ENCODE peak calls at places on chromosome X, in eight cellular contexts. One of them, this sample, is unnamed.

GRCh38 chrX:40158036-40158706 is 60.4 kb upstream of the BCOR start:
- DNase-seq in fibroblast of lung: no peak
- DNase-seq in HCT116: no peak
- DNase-seq in fibroblast of pulmonary artery: peak; percentile 26
- DNase-seq in body of pancreas: no peak
- DNase-seq in hepatocyte: peak; percentile 84
- DNase-seq in MG63: peak; percentile 26
- DNase-seq in AG04449: no peak
- DNase-seq in this sample: no peak

GRCh38 chrX:89033723-89034122 is 286.7 kb downstream of the CPXCR1 start:
- DNase-seq in fibroblast of lung: no peak
- DNase-seq in HCT116: no peak
- DNase-seq in fibroblast of pulmonary artery: no peak
- DNase-seq in body of pancreas: no peak
- DNase-seq in hepatocyte: no peak
- DNase-seq in MG63: no peak
- DNase-seq in AG04449: no peak
- DNase-seq in this sample: no peak

GRCh38 chrX:129736491-129736890 is 2.3 kb upstream of the XPNPEP2 start:
- DNase-seq in fibroblast of lung: no peak
- DNase-seq in HCT116: no peak
- DNase-seq in fibroblast of pulmonary artery: no peak
- DNase-seq in body of pancreas: no peak
- DNase-seq in hepatocyte: peak; percentile 28
- DNase-seq in MG63: no peak
- DNase-seq in AG04449: no peak
- DNase-seq in this sample: no peak

GRCh38 chrX:7574325-7574724 is 268.6 kb upstream of the VCX start:
- DNase-seq in fibroblast of lung: no peak
- DNase-seq in HCT116: no peak
- DNase-seq in fibroblast of pulmonary artery: peak; percentile 0
- DNase-seq in body of pancreas: no peak
- DNase-seq in hepatocyte: peak; percentile 58
- DNase-seq in MG63: no peak
- DNase-seq in AG04449: no peak
- DNase-seq in this sample: peak; percentile 74

GRCh38 chrX:40871385-40872082 is 136.2 kb upstream of the MED14 start:
- DNase-seq in fibroblast of lung: peak; percentile 10
- DNase-seq in HCT116: no peak
- DNase-seq in fibroblast of pulmonary artery: peak; percentile 28
- DNase-seq in body of pancreas: no peak
- DNase-seq in hepatocyte: no peak
- DNase-seq in MG63: no peak
- DNase-seq in AG04449: no peak
- DNase-seq in this sample: peak; percentile 56

GRCh38 chrX:56794831-56795230 is 65.8 kb downstream of the NBDY start:
- DNase-seq in fibroblast of lung: no peak
- DNase-seq in HCT116: no peak
- DNase-seq in fibroblast of pulmonary artery: no peak
- DNase-seq in body of pancreas: no peak
- DNase-seq in hepatocyte: no peak
- DNase-seq in MG63: no peak
- DNase-seq in AG04449: no peak
- DNase-seq in this sample: no peak

GRCh38 chrX:1334854-1335253 is 1.7 kb upstream of the IL3RA start:
- DNase-seq in fibroblast of lung: no peak
- DNase-seq in HCT116: no peak
- DNase-seq in fibroblast of pulmonary artery: no peak
- DNase-seq in body of pancreas: no peak
- DNase-seq in hepatocyte: no peak
- DNase-seq in MG63: no peak
- DNase-seq in AG04449: no peak
- DNase-seq in this sample: peak; percentile 14

GRCh38 chrX:47217121-47217851 is 1.2 kb upstream of the CDK16 start:
- DNase-seq in fibroblast of lung: no peak
- DNase-seq in HCT116: no peak
- DNase-seq in fibroblast of pulmonary artery: peak; percentile 53
- DNase-seq in body of pancreas: peak; percentile 30
- DNase-seq in hepatocyte: peak; percentile 82
- DNase-seq in MG63: peak; percentile 70
- DNase-seq in AG04449: no peak
- DNase-seq in this sample: peak; percentile 91

GRCh38 chrX:45619290-45619689 is 418.6 kb upstream of the DIPK2B start:
- DNase-seq in fibroblast of lung: no peak
- DNase-seq in HCT116: no peak
- DNase-seq in fibroblast of pulmonary artery: peak; percentile 26
- DNase-seq in body of pancreas: no peak
- DNase-seq in hepatocyte: no peak
- DNase-seq in MG63: no peak
- DNase-seq in AG04449: peak; percentile 42
- DNase-seq in this sample: no peak

GRCh38 chrX:124573458-124573857 is 227.1 kb downstream of the SH2D1A start:
- DNase-seq in fibroblast of lung: no peak
- DNase-seq in HCT116: no peak
- DNase-seq in fibroblast of pulmonary artery: peak; percentile 1
- DNase-seq in body of pancreas: no peak
- DNase-seq in hepatocyte: no peak
- DNase-seq in MG63: no peak
- DNase-seq in AG04449: no peak
- DNase-seq in this sample: peak; percentile 57

GRCh38 chrX:104707572-104707971 is 141.6 kb downstream of the IL1RAPL2 start:
- DNase-seq in fibroblast of lung: no peak
- DNase-seq in HCT116: no peak
- DNase-seq in fibroblast of pulmonary artery: no peak
- DNase-seq in body of pancreas: no peak
- DNase-seq in hepatocyte: no peak
- DNase-seq in MG63: no peak
- DNase-seq in AG04449: no peak
- DNase-seq in this sample: peak; percentile 29

GRCh38 chrX:96770315-96770714 is 85.7 kb downstream of the DIAPH2 start:
- DNase-seq in fibroblast of lung: peak; percentile 48
- DNase-seq in HCT116: no peak
- DNase-seq in fibroblast of pulmonary artery: peak; percentile 46
- DNase-seq in body of pancreas: no peak
- DNase-seq in hepatocyte: peak; percentile 36
- DNase-seq in MG63: no peak
- DNase-seq in AG04449: no peak
- DNase-seq in this sample: peak; percentile 6

GRCh38 chrX:45862801-45863200 is 662.1 kb upstream of the DIPK2B start:
- DNase-seq in fibroblast of lung: no peak
- DNase-seq in HCT116: no peak
- DNase-seq in fibroblast of pulmonary artery: no peak
- DNase-seq in body of pancreas: no peak
- DNase-seq in hepatocyte: no peak
- DNase-seq in MG63: no peak
- DNase-seq in AG04449: no peak
- DNase-seq in this sample: no peak

GRCh38 chrX:9928083-9928482 is 39.1 kb upstream of the CLDN34 start:
- DNase-seq in fibroblast of lung: no peak
- DNase-seq in HCT116: no peak
- DNase-seq in fibroblast of pulmonary artery: no peak
- DNase-seq in body of pancreas: no peak
- DNase-seq in hepatocyte: no peak
- DNase-seq in MG63: no peak
- DNase-seq in AG04449: no peak
- DNase-seq in this sample: no peak

GRCh38 chrX:7515681-7516413 is 327.1 kb upstream of the VCX start:
- DNase-seq in fibroblast of lung: no peak
- DNase-seq in HCT116: no peak
- DNase-seq in fibroblast of pulmonary artery: no peak
- DNase-seq in body of pancreas: no peak
- DNase-seq in hepatocyte: no peak
- DNase-seq in MG63: peak; percentile 7
- DNase-seq in AG04449: no peak
- DNase-seq in this sample: peak; percentile 52

GRCh38 chrX:132615396-132616131 is 126.7 kb upstream of the MBNL3 start:
- DNase-seq in fibroblast of lung: peak; percentile 55
- DNase-seq in HCT116: peak; percentile 29
- DNase-seq in fibroblast of pulmonary artery: peak; percentile 53
- DNase-seq in body of pancreas: peak; percentile 71
- DNase-seq in hepatocyte: peak; percentile 70
- DNase-seq in MG63: peak; percentile 9
- DNase-seq in AG04449: no peak
- DNase-seq in this sample: peak; percentile 79

GRCh38 chrX:31333181-31333831 is 261.5 kb upstream of the FTHL17 start:
- DNase-seq in fibroblast of lung: peak; percentile 58
- DNase-seq in HCT116: no peak
- DNase-seq in fibroblast of pulmonary artery: peak; percentile 83
- DNase-seq in body of pancreas: no peak
- DNase-seq in hepatocyte: peak; percentile 38
- DNase-seq in MG63: no peak
- DNase-seq in AG04449: peak; percentile 49
- DNase-seq in this sample: peak; percentile 79

GRCh38 chrX:69493766-69494165 is 10.4 kb upstream of the NALF2 start:
- DNase-seq in fibroblast of lung: no peak
- DNase-seq in HCT116: no peak
- DNase-seq in fibroblast of pulmonary artery: peak; percentile 16
- DNase-seq in body of pancreas: no peak
- DNase-seq in hepatocyte: no peak
- DNase-seq in MG63: no peak
- DNase-seq in AG04449: no peak
- DNase-seq in this sample: peak; percentile 54

GRCh38 chrX:3651272-3651671 is 62.2 kb downstream of the PRKX start:
- DNase-seq in fibroblast of lung: peak; percentile 54
- DNase-seq in HCT116: peak; percentile 0
- DNase-seq in fibroblast of pulmonary artery: peak; percentile 51
- DNase-seq in body of pancreas: no peak
- DNase-seq in hepatocyte: peak; percentile 46
- DNase-seq in MG63: no peak
- DNase-seq in AG04449: no peak
- DNase-seq in this sample: peak; percentile 27

GRCh38 chrX:103878466-103879151 is 46.6 kb upstream of the RAB9B start:
- DNase-seq in fibroblast of lung: peak; percentile 41
- DNase-seq in HCT116: peak; percentile 35
- DNase-seq in fibroblast of pulmonary artery: peak; percentile 82
- DNase-seq in body of pancreas: no peak
- DNase-seq in hepatocyte: peak; percentile 30
- DNase-seq in MG63: peak; percentile 0
- DNase-seq in AG04449: peak; percentile 21
- DNase-seq in this sample: peak; percentile 66

GRCh38 chrX:122586831-122587230 is 597.2 kb upstream of the GRIA3 start:
- DNase-seq in fibroblast of lung: no peak
- DNase-seq in HCT116: no peak
- DNase-seq in fibroblast of pulmonary artery: peak; percentile 0
- DNase-seq in body of pancreas: no peak
- DNase-seq in hepatocyte: no peak
- DNase-seq in MG63: no peak
- DNase-seq in AG04449: no peak
- DNase-seq in this sample: peak; percentile 1

GRCh38 chrX:17020371-17020770 is 73.9 kb downstream of the REPS2 start:
- DNase-seq in fibroblast of lung: peak; percentile 64
- DNase-seq in HCT116: no peak
- DNase-seq in fibroblast of pulmonary artery: no peak
- DNase-seq in body of pancreas: no peak
- DNase-seq in hepatocyte: no peak
- DNase-seq in MG63: no peak
- DNase-seq in AG04449: no peak
- DNase-seq in this sample: no peak
- H3K4me3 ChIP-seq in fibroblast of lung: no peak overlapping the region
- H3K4me3 ChIP-seq in HCT116: no peak overlapping the region
- H3K4me3 ChIP-seq in fibroblast of pulmonary artery: no peak overlapping the region
- H3K4me3 ChIP-seq in body of pancreas: no peak overlapping the region
- H3K4me3 ChIP-seq in hepatocyte: no peak overlapping the region
- H3K4me3 ChIP-seq in MG63: no peak overlapping the region
- H3K4me3 ChIP-seq in AG04449: no peak overlapping the region
- H3K4me3 ChIP-seq in this sample: no peak overlapping the region

GRCh38 chrX:148069759-148070503 is 88.8 kb downstream of the FMR1NB start:
- DNase-seq in fibroblast of lung: no peak
- DNase-seq in HCT116: no peak
- DNase-seq in fibroblast of pulmonary artery: no peak
- DNase-seq in body of pancreas: no peak
- DNase-seq in hepatocyte: no peak
- DNase-seq in MG63: no peak
- DNase-seq in AG04449: no peak
- DNase-seq in this sample: no peak
- H3K4me3 ChIP-seq in fibroblast of lung: no peak overlapping the region
- H3K4me3 ChIP-seq in HCT116: no peak overlapping the region
- H3K4me3 ChIP-seq in fibroblast of pulmonary artery: no peak overlapping the region
- H3K4me3 ChIP-seq in body of pancreas: no peak overlapping the region
- H3K4me3 ChIP-seq in hepatocyte: no peak overlapping the region
- H3K4me3 ChIP-seq in MG63: no peak overlapping the region
- H3K4me3 ChIP-seq in AG04449: no peak overlapping the region
- H3K4me3 ChIP-seq in this sample: no peak overlapping the region

DNA sequence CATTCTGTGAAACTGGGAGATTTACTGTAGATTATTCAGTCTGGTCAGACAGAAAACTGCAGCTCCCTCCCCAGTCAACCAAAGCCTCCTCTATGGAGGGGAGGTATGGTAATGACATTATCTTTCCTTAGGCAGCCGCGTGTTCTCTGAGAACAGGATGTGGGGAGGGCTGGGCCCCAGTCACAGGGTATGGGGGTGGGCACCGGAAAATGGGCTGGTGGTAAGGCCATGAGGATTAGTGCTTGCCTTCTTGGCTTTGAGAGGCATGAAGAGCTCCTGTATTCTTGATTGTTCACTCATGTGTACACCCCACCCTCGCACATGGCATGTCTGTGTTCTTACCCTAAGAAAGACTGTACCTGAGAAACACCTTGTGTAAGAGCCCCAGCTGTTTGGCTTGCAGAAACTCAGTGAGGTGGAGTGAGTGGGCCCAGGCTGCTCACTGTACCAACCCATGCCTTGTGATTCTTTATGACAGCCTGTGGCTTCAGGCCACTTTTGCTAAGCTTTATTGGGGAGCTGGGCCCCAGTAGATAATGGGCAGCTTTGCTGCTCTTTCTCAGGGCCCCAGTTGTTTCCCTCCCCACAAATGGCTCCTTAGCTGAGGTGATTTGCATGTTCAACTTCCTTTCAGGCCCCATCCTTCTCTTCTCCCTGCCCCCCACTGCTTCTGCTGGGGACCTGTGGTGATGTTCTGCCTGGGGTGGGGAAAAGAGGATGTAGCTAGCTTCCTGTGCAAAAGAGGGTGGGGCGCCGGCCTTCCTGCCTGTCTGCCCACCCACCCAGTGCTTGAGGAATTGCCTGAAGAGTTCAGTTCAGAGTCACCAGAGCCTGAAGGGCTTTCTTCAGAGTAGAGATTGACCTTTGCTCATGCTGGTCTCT is 30.7 kb downstream of the MSN start:
- DNase-seq in fibroblast of lung: no peak
- DNase-seq in HCT116: no peak
- DNase-seq in fibroblast of pulmonary artery: peak; percentile 45
- DNase-seq in body of pancreas: peak; percentile 13
- DNase-seq in hepatocyte: no peak
- DNase-seq in MG63: no peak
- DNase-seq in AG04449: no peak
- DNase-seq in this sample: no peak
- H3K4me3 ChIP-seq in fibroblast of lung: no peak overlapping the region
- H3K4me3 ChIP-seq in HCT116: no peak overlapping the region
- H3K4me3 ChIP-seq in fibroblast of pulmonary artery: no peak overlapping the region
- H3K4me3 ChIP-seq in body of pancreas: no peak overlapping the region
- H3K4me3 ChIP-seq in hepatocyte: no peak overlapping the region
- H3K4me3 ChIP-seq in MG63: no peak overlapping the region
- H3K4me3 ChIP-seq in AG04449: no peak overlapping the region
- H3K4me3 ChIP-seq in this sample: no peak overlapping the region

DNA sequence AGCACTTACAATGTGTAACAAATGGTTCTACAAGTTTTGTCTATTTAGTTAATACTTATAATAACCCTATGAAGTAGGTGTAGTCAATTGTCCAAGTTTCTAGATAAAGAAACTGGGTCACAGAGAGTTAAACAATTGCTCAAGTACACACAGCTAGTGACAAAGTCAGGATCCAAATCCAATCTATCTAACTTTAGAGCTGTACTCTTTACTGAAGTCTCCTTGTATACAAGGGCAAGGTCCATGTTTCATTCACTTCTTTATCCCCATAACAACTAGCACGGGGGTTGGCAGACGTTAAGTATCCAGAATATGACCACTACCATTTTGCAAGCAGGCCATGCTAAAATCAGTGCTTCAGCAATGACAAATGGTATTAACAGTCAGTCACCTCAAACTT is 141.0 kb downstream of the CHM start:
- DNase-seq in fibroblast of lung: no peak
- DNase-seq in HCT116: no peak
- DNase-seq in fibroblast of pulmonary artery: no peak
- DNase-seq in body of pancreas: no peak
- DNase-seq in hepatocyte: no peak
- DNase-seq in MG63: no peak
- DNase-seq in AG04449: no peak
- DNase-seq in this sample: no peak
- H3K4me3 ChIP-seq in fibroblast of lung: no peak overlapping the region
- H3K4me3 ChIP-seq in HCT116: no peak overlapping the region
- H3K4me3 ChIP-seq in fibroblast of pulmonary artery: no peak overlapping the region
- H3K4me3 ChIP-seq in body of pancreas: no peak overlapping the region
- H3K4me3 ChIP-seq in hepatocyte: no peak overlapping the region
- H3K4me3 ChIP-seq in MG63: no peak overlapping the region
- H3K4me3 ChIP-seq in AG04449: no peak overlapping the region
- H3K4me3 ChIP-seq in this sample: no peak overlapping the region

This sample was measured in epithelial cell of esophagus.